ENCODE peak calls at places on chromosomes 3 and 15, in five cellular contexts. One of them, this sample, is unnamed.

GRCh38 chr15:25246641-25247417 is 192.0 kb downstream of the UBE3A start:
- DNase-seq in GM06990: no peak
- DNase-seq in astrocyte: no peak
- DNase-seq in foreskin fibroblast: no peak
- DNase-seq in type B pancreatic cell: peak; percentile 55
- DNase-seq in this sample: peak; percentile 3

GRCh38 chr15:85276921-85277320 is 103.5 kb upstream of the AKAP13 start:
- DNase-seq in GM06990: no peak
- DNase-seq in astrocyte: no peak
- DNase-seq in foreskin fibroblast: no peak
- DNase-seq in type B pancreatic cell: no peak
- DNase-seq in this sample: no peak

GRCh38 chr3:183564046-183564445 is 8.5 kb upstream of the KLHL6 start:
- DNase-seq in GM06990: no peak
- DNase-seq in astrocyte: no peak
- DNase-seq in foreskin fibroblast: no peak
- DNase-seq in type B pancreatic cell: no peak
- DNase-seq in this sample: no peak

GRCh38 chr3:194691481-194692281 is 6.0 kb downstream of the FAM43A start:
- DNase-seq in GM06990: peak; percentile 73
- DNase-seq in astrocyte: no peak
- DNase-seq in foreskin fibroblast: peak; percentile 62
- DNase-seq in type B pancreatic cell: no peak
- DNase-seq in this sample: peak; percentile 38

GRCh38 chr3:123397921-123398785 is 50.7 kb downstream of the ADCY5 start:
- DNase-seq in GM06990: no peak
- DNase-seq in astrocyte: no peak
- DNase-seq in foreskin fibroblast: no peak
- DNase-seq in type B pancreatic cell: no peak
- DNase-seq in this sample: no peak

GRCh38 chr15:38793181-38793580 is 228.6 kb upstream of the RASGRP1 start:
- DNase-seq in GM06990: no peak
- DNase-seq in astrocyte: peak; percentile 53
- DNase-seq in foreskin fibroblast: no peak
- DNase-seq in type B pancreatic cell: no peak
- DNase-seq in this sample: no peak

GRCh38 chr3:114809668-114810413 is 337.2 kb downstream of the ZBTB20 start:
- DNase-seq in GM06990: peak; percentile 37
- DNase-seq in astrocyte: peak; percentile 8
- DNase-seq in foreskin fibroblast: peak; percentile 11
- DNase-seq in type B pancreatic cell: no peak
- DNase-seq in this sample: no peak

GRCh38 chr15:70213779-70214178 is 116.1 kb upstream of the TLE3 start:
- DNase-seq in GM06990: no peak
- DNase-seq in astrocyte: no peak
- DNase-seq in foreskin fibroblast: no peak
- DNase-seq in type B pancreatic cell: no peak
- DNase-seq in this sample: no peak

GRCh38 chr3:36843065-36844051 is 79.0 kb upstream of the DCLK3 start:
- DNase-seq in GM06990: no peak
- DNase-seq in astrocyte: peak; percentile 9
- DNase-seq in foreskin fibroblast: peak; percentile 41
- DNase-seq in type B pancreatic cell: no peak
- DNase-seq in this sample: peak; percentile 80
- TF ChIP-seq CTCF in GM06990: peak; percentile 77
- TF ChIP-seq CTCF in astrocyte: peak; percentile 59
- TF ChIP-seq CTCF in foreskin fibroblast: peak; percentile 24
- TF ChIP-seq CTCF in type B pancreatic cell: peak; percentile 75
- TF ChIP-seq CTCF in this sample: peak; percentile 76

GRCh38 chr3:156010829-156011228 is 109.5 kb upstream of the KCNAB1 start:
- DNase-seq in GM06990: no peak
- DNase-seq in astrocyte: no peak
- DNase-seq in foreskin fibroblast: peak; percentile 17
- DNase-seq in type B pancreatic cell: no peak
- DNase-seq in this sample: peak; percentile 56
- TF ChIP-seq CTCF in GM06990: peak; percentile 47
- TF ChIP-seq CTCF in astrocyte: no peak
- TF ChIP-seq CTCF in foreskin fibroblast: no peak
- TF ChIP-seq CTCF in type B pancreatic cell: peak; percentile 69
- TF ChIP-seq CTCF in this sample: no peak

DNA sequence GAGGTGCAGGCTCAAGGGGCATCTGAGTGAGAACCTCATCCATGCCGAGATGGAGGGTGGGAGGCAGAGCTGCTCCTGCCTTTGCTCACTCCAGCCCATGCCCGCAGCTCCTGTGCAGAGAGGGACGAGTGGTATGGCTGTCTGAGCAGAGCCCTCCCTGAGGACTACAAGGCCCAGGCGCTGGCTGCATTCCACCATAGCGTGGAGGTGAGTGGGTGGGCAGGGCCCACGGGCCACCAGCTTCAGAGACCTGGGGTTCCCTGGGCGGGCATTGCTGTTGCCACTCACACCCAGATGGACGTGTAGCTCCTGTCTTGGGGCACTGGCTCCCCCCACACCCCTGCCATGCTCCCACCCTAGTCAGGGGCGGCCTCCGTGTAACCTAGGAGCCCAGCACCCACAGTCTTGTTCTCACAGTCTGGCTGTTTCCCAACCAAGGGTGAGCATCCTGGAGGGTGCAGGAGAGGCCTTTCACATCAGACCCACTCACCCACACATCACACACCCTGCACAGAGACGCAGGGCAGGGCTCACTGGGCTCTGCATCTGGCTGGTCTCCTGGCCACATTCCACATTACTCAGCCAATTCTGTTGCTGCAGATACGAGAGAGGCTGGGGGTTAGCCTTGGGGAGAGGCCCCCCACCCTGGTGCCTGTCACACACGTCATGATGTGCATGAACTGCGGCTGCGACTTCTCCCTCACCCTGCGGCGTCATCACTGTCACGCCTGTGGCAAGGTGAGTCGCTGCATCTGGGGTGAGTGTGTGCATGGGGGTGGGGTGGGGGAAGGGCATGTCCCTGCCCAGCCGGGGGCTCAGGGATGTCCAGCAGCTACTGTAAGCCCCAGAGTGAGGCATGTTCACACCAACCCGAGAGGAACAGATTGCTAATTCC is 25.3 kb upstream of the NR2C2 start:
- DNase-seq in GM06990: no peak
- DNase-seq in astrocyte: peak; percentile 26
- DNase-seq in foreskin fibroblast: no peak
- DNase-seq in type B pancreatic cell: no peak
- DNase-seq in this sample: no peak
- TF ChIP-seq CTCF in GM06990: no peak
- TF ChIP-seq CTCF in astrocyte: no peak
- TF ChIP-seq CTCF in foreskin fibroblast: no peak
- TF ChIP-seq CTCF in type B pancreatic cell: no peak
- TF ChIP-seq CTCF in this sample: no peak

GRCh38 chr3:8900065-8900464 is 63.2 kb downstream of the RAD18 start:
- DNase-seq in GM06990: no peak
- DNase-seq in astrocyte: no peak
- DNase-seq in foreskin fibroblast: no peak
- DNase-seq in type B pancreatic cell: no peak
- DNase-seq in this sample: no peak
- TF ChIP-seq CTCF in GM06990: no peak
- TF ChIP-seq CTCF in astrocyte: no peak
- TF ChIP-seq CTCF in foreskin fibroblast: no peak
- TF ChIP-seq CTCF in type B pancreatic cell: no peak
- TF ChIP-seq CTCF in this sample: no peak